ENCODE peak calls at places on chromosomes 6 and 20, in four cellular contexts. G is H1, H is HepG2, S is GM12878. X is an unnamed sample.

GRCh38 chr20:59948828-59949720 is 8.9 kb downstream of the FAM217B start:
- DNase-seq in G (no peak), H (peak; percentile 63), S (no peak), X (no peak)

GRCh38 chr6:97405818-97406409 is 122.9 kb upstream of the MMS22L start:
- DNase-seq in G (no peak), H (no peak), S (no peak), X (no peak)

GRCh38 chr6:36098920-36099647 is 31.2 kb upstream of the MAPK13 start:
- DNase-seq in G (no peak), H (no peak), S (no peak), X (no peak)

GRCh38 chr20:44979090-44979621 is 12.8 kb downstream of the STK4 start:
- DNase-seq in G (no peak), H (no peak), S (peak; percentile 82), X (no peak)

GRCh38 chr6:49052901-49053300 is 410.2 kb downstream of the MMUT start:
- DNase-seq in G (no peak), H (no peak), S (no peak), X (no peak)

GRCh38 chr20:58251348-58251978 is 23.0 kb upstream of the ANKRD60 start:
- DNase-seq in G (no peak), H (no peak), S (no peak), X (no peak)

GRCh38 chr20:347640-348484 is 951 bp downstream of the NRSN2 start:
- DNase-seq in G (peak; percentile 89), H (peak; percentile 99), S (peak; percentile 64), X (peak; percentile 97)

GRCh38 chr6:32370510-32370909 is 1.2 kb downstream of the TSBP1 start:
- DNase-seq in G (no peak), H (no peak), S (no peak), X (no peak)

GRCh38 chr20:24289737-24290481 is 179.5 kb upstream of the SYNDIG1 start:
- DNase-seq in G (no peak), H (no peak), S (no peak), X (no peak)

GRCh38 chr20:63682384-63683139 is 13.9 kb upstream of the TNFRSF6B start:
- DNase-seq in G (no peak), H (peak; percentile 63), S (no peak), X (no peak)

GRCh38 chr20:63680857-63681608 is 15.4 kb upstream of the TNFRSF6B start:
- DNase-seq in G (no peak), H (no peak), S (no peak), X (no peak)

GRCh38 chr20:63680427-63680826 is 16.0 kb upstream of the TNFRSF6B start:
- DNase-seq in G (no peak), H (no peak), S (no peak), X (no peak)

GRCh38 chr20:63679799-63680305 is 16.6 kb upstream of the TNFRSF6B start:
- DNase-seq in G (no peak), H (no peak), S (no peak), X (no peak)

DNA sequence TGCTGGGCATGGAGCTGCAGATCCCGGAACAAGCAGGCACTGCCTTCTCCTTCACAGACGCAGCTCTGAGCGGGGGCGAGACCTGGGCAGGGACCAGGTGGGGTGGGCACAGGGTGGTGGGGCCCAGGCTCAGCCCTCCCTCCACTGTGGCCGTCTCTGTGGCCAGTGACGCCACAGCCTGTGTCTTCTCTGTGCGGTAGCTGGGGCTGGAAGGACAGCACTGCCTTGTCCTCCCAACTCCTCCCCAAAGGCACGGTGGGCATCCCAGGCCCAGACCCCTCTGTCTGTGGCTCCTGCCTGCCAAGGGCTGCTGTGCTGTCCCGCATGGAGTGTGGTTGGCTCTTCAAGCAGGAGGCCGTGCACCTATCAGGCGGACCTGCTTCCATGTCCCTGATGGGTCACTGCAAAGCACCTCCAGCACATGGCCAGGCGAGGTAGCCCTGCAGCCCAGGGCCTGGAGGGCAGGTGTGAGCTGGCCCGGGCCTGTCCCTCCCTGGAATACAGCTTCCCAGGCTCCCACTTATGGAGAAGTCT is 14.8 kb upstream of the TNFRSF6B start:
- DNase-seq in G (no peak), H (no peak), S (no peak), X (no peak)
- TF ChIP-seq SUZ12 in G (no peak), H (no peak), S (no peak), X (no peak)

DNA sequence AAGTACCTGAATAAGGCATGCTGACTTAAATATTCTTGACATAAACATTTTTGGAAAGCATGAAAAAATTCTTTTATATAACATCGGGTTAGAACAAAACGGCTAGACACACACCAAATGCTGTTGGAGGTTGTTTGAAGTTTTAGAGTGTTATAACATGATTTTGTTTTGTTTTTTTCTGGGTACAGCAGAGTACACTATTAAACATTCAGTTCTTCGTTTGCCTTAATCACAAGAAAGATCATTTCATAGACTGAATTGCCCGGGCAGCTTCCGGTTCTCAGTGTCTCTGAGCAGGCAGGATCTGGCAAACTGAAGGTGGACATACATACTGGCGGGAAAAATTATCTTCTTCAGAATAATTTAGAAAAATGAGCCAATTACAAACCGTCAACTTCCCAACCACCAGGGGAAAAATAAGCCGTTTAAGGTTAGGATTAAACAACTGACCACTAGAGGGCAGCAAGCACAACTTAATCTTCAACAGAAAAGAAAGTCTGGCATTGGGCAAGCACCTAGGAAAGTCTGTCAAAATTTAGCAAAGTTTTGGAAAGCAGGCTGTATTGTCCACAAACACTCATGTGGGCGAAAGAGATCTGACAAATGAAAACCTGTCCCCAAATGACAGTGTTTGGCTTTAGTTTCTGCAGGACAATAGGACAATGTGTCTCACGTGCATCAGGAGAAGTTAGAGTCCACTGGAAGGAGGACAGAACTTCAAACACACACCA is 15.0 kb downstream of the ZNF217 start:
- DNase-seq in G (no peak), H (peak; percentile 94), S (peak; percentile 76), X (peak; percentile 80)
- TF ChIP-seq ZNF274 in G (no peak), H (no peak), S (no peak), X (no peak)

DNA sequence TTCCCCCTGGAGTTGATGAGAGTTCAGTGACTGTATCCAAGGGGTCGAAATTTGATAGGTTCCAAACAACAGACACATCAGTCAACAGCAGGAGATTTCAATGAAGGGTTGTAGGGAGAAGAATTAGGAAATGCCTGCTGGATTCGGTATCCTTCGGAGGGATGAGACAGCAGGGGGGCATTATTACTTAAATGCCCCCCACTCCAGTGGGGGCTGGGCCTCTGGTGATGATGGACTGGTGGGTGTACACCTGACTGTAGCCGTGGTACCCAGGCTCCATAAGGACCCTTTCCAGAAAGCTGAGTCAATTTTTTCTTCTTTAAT is 41.2 kb downstream of the ZMYND8 start:
- DNase-seq in G (no peak), H (no peak), S (no peak), X (peak; percentile 44)
- H3K9ac ChIP-seq in G (no peak overlapping the region), H (no peak overlapping the region), S (no peak overlapping the region), X (peak overlapping the region; percentile 29)

GRCh38 chr6:147936703-147937102 is 405.9 kb upstream of the SASH1 start:
- DNase-seq in G (no peak), H (no peak), S (no peak), X (no peak)

GRCh38 chr6:147925826-147926225 is 416.8 kb upstream of the SASH1 start:
- DNase-seq in G (no peak), H (no peak), S (no peak), X (no peak)

GRCh38 chr6:147933201-147933600 is 409.4 kb upstream of the SASH1 start:
- DNase-seq in G (no peak), H (no peak), S (no peak), X (no peak)

GRCh38 chr6:147935656-147936055 is 407.0 kb upstream of the SASH1 start:
- DNase-seq in G (no peak), H (no peak), S (no peak), X (no peak)

DNA sequence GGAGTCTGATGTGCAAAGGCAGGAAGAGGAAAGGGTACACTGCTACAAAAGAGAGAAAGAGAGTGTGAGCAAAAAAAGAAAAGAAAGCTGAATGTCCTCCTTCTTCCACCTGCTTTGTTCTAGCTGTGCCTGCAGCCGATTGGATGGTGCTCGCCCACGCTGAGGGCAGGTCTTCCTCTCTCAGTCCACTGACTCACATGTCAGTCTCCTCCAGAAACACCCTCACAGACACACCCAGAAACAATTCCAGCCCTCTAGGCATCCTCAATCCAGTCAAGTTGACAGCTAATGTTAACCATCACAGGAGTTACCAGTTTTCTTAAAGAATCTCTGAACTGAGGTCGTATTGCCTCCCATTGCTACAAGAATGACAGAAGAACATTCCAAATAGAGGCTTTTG is 411.9 kb upstream of the SASH1 start:
- DNase-seq in G (no peak), H (no peak), S (no peak), X (no peak)
- TF ChIP-seq SUZ12 in G (no peak), H (no peak), S (no peak), X (no peak)

GRCh38 chr20:2751347-2751867 is 49.0 kb downstream of the CPXM1 start:
- DNase-seq in G (no peak), H (peak; percentile 75), S (no peak), X (no peak)

GRCh38 chr20:2750343-2751251 is 49.8 kb downstream of the CPXM1 start:
- DNase-seq in G (no peak), H (peak; percentile 59), S (no peak), X (no peak)

GRCh38 chr20:2753456-2754040 is 46.9 kb downstream of the CPXM1 start:
- DNase-seq in G (no peak), H (no peak), S (no peak), X (no peak)

GRCh38 chr20:2752631-2753455 is 47.6 kb downstream of the CPXM1 start:
- DNase-seq in G (peak; percentile 29), H (peak; percentile 58), S (no peak), X (peak; percentile 70)

DNA sequence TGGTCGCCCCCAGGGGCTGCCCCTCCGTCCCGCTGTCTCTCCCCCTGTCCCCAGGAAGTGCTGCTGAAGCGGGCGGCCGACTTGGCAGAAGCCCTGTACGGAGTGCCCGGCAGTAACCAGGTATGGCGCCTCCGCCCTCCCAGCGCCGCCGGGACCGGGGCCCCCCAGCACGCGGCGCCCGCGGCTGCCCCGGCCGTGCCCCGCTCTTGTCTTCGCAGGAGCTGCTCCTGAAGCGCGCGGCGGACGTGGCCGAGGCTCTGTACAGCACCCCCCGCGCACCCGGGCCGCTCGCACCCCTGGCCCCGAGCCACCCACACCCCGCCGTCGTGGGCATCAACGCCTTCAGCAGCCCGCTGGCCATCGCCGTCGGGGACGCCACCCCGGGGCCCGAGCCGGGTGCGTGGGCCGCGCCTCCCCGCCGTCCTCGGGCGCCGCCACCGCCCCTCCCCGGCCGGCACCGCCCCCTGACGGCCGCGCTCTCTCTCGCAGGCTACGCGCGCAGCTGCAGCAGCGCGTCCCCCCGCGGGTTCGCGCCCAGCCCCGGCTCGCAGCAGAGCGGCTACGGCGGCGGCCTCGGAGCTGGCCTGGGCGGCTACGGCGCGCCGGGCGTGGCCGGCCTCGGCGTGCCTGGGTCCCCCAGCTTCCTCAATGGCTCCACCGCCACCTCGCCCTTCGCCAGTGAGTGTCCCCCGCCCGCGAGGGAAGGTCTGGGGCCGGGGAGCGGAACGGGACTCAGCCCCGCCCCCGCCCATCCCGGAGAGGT is 48.4 kb downstream of the CPXM1 start:
- DNase-seq in G (no peak), H (no peak), S (no peak), X (no peak)
- TF ChIP-seq ZNF274 in G (no peak), H (no peak), S (no peak), X (no peak)

X was measured in NT2/D1.